ENCODE peak calls at places on chromosomes 3 and 15, in eight cellular contexts. H, Q, W, K, I, C, F and M are unnamed samples.

GRCh38 chr3:54999159-54999558 is 71.3 kb upstream of the LRTM1 start:
- DNase-seq in H (no peak), Q (no peak), W (no peak), K (no peak), I (peak; percentile 60), C (no peak), F (no peak), M (no peak)

GRCh38 chr3:60294181-60294580 is 957.1 kb downstream of the FHIT start:
- DNase-seq in H (no peak), Q (no peak), W (no peak), K (no peak), I (peak; percentile 96), C (no peak), F (no peak), M (no peak)

GRCh38 chr3:65170357-65171090 is 482.7 kb upstream of the ADAMTS9 start:
- DNase-seq in H (no peak), Q (no peak), W (no peak), K (no peak), I (peak; percentile 96), C (no peak), F (no peak), M (peak; percentile 89)

GRCh38 chr15:32659340-32659831 is 17.9 kb downstream of the SCG5 start:
- DNase-seq in H (no peak), Q (no peak), W (no peak), K (no peak), I (no peak), C (no peak), F (no peak), M (peak; percentile 46)

GRCh38 chr3:36813320-36813719 is 49.0 kb upstream of the DCLK3 start:
- DNase-seq in H (no peak), Q (no peak), W (no peak), K (no peak), I (no peak), C (no peak), F (no peak), M (no peak)

GRCh38 chr3:115022214-115022613 is 124.9 kb downstream of the ZBTB20 start:
- DNase-seq in H (no peak), Q (no peak), W (no peak), K (no peak), I (peak; percentile 36), C (no peak), F (no peak), M (no peak)

GRCh38 chr15:50543556-50543955 is 2.9 kb downstream of the USP50 start:
- DNase-seq in H (no peak), Q (no peak), W (no peak), K (no peak), I (no peak), C (no peak), F (no peak), M (no peak)

GRCh38 chr3:17088602-17089313 is 204.0 kb downstream of the PLCL2 start:
- DNase-seq in H (no peak), Q (peak; percentile 2), W (no peak), K (no peak), I (no peak), C (no peak), F (no peak), M (no peak)

GRCh38 chr3:30501526-30501925 is 104.9 kb upstream of the TGFBR2 start:
- DNase-seq in H (no peak), Q (no peak), W (no peak), K (no peak), I (no peak), C (no peak), F (no peak), M (no peak)

GRCh38 chr15:92074161-92074560 is 220.7 kb downstream of the SLCO3A1 start:
- DNase-seq in H (no peak), Q (no peak), W (no peak), K (no peak), I (no peak), C (no peak), F (no peak), M (no peak)

GRCh38 chr3:121748638-121749275 is 784 bp downstream of the GOLGB1 start:
- DNase-seq in H (no peak), Q (no peak), W (peak; percentile 76), K (peak; percentile 24), I (peak; percentile 41), C (no peak), F (peak; percentile 54), M (peak; percentile 79)

GRCh38 chr15:83275412-83275811 is 9.1 kb downstream of the BNC1 start:
- DNase-seq in H (no peak), Q (no peak), W (no peak), K (no peak), I (no peak), C (no peak), F (no peak), M (no peak)

GRCh38 chr3:188956839-188957489 is 214.8 kb upstream of the TPRG1 start:
- DNase-seq in H (peak; percentile 72), Q (no peak), W (peak; percentile 45), K (no peak), I (peak; percentile 85), C (peak; percentile 36), F (peak; percentile 60), M (peak; percentile 83)

GRCh38 chr3:21860657-21861056 is 109.6 kb upstream of the ZNF385D start:
- DNase-seq in H (no peak), Q (no peak), W (no peak), K (no peak), I (no peak), C (no peak), F (no peak), M (no peak)

GRCh38 chr15:61041886-61042285 is 187.2 kb downstream of the RORA start:
- DNase-seq in H (no peak), Q (no peak), W (no peak), K (no peak), I (no peak), C (no peak), F (no peak), M (peak; percentile 85)

GRCh38 chr3:100254168-100254777 is 6.5 kb upstream of the TBC1D23 start:
- DNase-seq in H (peak; percentile 61), Q (no peak), W (peak; percentile 74), K (peak; percentile 41), I (peak; percentile 84), C (no peak), F (peak; percentile 50), M (peak; percentile 90)

GRCh38 chr3:87771338-87772059 is 287.3 kb downstream of the CGGBP1 start:
- DNase-seq in H (no peak), Q (peak; percentile 8), W (peak; percentile 66), K (peak; percentile 24), I (no peak), C (no peak), F (peak; percentile 50), M (peak; percentile 48)

GRCh38 chr3:61315874-61316273 is 64.6 kb upstream of the FHIT start:
- DNase-seq in H (no peak), Q (no peak), W (peak; percentile 2), K (no peak), I (no peak), C (no peak), F (no peak), M (no peak)

GRCh38 chr3:45529697-45530096 is 64.9 kb upstream of the LIMD1 start:
- DNase-seq in H (no peak), Q (no peak), W (no peak), K (no peak), I (no peak), C (no peak), F (no peak), M (no peak)

GRCh38 chr3:20060924-20061323 is 20.7 kb downstream of the KAT2B start:
- DNase-seq in H (no peak), Q (no peak), W (no peak), K (no peak), I (peak; percentile 81), C (no peak), F (peak; percentile 40), M (no peak)

GRCh38 chr3:122469659-122470058 is 45.1 kb downstream of the KPNA1 start:
- DNase-seq in H (no peak), Q (no peak), W (no peak), K (no peak), I (no peak), C (no peak), F (no peak), M (no peak)

GRCh38 chr3:94990952-94991705 is 928.3 kb downstream of the NSUN3 start:
- DNase-seq in H (no peak), Q (no peak), W (no peak), K (no peak), I (no peak), C (no peak), F (no peak), M (no peak)

GRCh38 chr15:99981223-99981647 is 248.0 kb upstream of the LYSMD4 start:
- DNase-seq in H (no peak), Q (no peak), W (no peak), K (no peak), I (no peak), C (no peak), F (no peak), M (no peak)

GRCh38 chr15:98069256-98069655 is 108.8 kb downstream of the ARRDC4 start:
- DNase-seq in H (no peak), Q (no peak), W (no peak), K (no peak), I (no peak), C (no peak), F (no peak), M (no peak)

GRCh38 chr3:196914866-196915265 is 27.5 kb downstream of the NCBP2 start:
- DNase-seq in H (no peak), Q (no peak), W (no peak), K (no peak), I (no peak), C (no peak), F (no peak), M (no peak)

GRCh38 chr15:72495007-72495406 is 20.9 kb downstream of the ARIH1 start:
- DNase-seq in H (no peak), Q (no peak), W (no peak), K (no peak), I (no peak), C (no peak), F (no peak), M (no peak)

GRCh38 chr15:84685304-84685703 is 27.3 kb upstream of the NMB start:
- DNase-seq in H (no peak), Q (no peak), W (no peak), K (no peak), I (peak; percentile 90), C (peak; percentile 81), F (no peak), M (no peak)